ENCODE peak calls at places on chromosomes 4 and X, in nine cellular contexts. T, S, K, X, A, H, R, Y and I are unnamed samples.

GRCh38 chr4:139176299-139177048 is 544 bp downstream of the ELF2 start:
- DNase-seq in S (peak; percentile 78), A (peak; percentile 89), K (peak; percentile 81), X (peak; percentile 64), Y (peak; percentile 74), H (peak; percentile 81), T (peak; percentile 54), R (peak; percentile 78), I (peak; percentile 86)

GRCh38 chr4:8320386-8320750 is 50.8 kb downstream of the HTRA3 start:
- DNase-seq in Y (no peak), A (no peak), T (no peak), H (no peak), R (no peak), K (peak; percentile 17), S (no peak), X (no peak), I (no peak)

GRCh38 chr4:42371306-42372063 is 25.8 kb upstream of the SHISA3 start:
- DNase-seq in A (no peak), H (no peak), R (no peak), Y (peak; percentile 50), T (no peak), S (peak; percentile 18), K (peak; percentile 61), X (peak; percentile 30), I (no peak)

GRCh38 chrX:105823092-105823454 is 734 bp downstream of the NRK start:
- DNase-seq in X (no peak), Y (no peak), H (no peak), S (no peak), A (no peak), K (peak; percentile 8), T (no peak), R (no peak), I (no peak)

GRCh38 chrX:139930923-139931645 is 1.8 kb downstream of the ATP11C start:
- DNase-seq in Y (peak; percentile 10), T (no peak), X (peak; percentile 14), A (peak; percentile 42), R (peak; percentile 43), S (peak; percentile 32), K (peak; percentile 25), H (no peak), I (peak; percentile 19)

GRCh38 chrX:47637546-47638195 is 7.9 kb upstream of the CFP start:
- DNase-seq in A (peak; percentile 39), T (no peak), X (no peak), Y (peak; percentile 41), K (no peak), S (no peak), H (no peak), R (no peak), I (no peak)

GRCh38 chr4:169132561-169133305 is 122.7 kb upstream of the CBR4 start:
- DNase-seq in T (no peak), K (no peak), Y (no peak), H (no peak), S (peak; percentile 41), X (no peak), A (no peak), R (no peak), I (no peak)

GRCh38 chrX:15299945-15300851 is 15.2 kb downstream of the ASB11 start:
- DNase-seq in T (no peak), R (no peak), X (peak; percentile 22), K (peak; percentile 62), S (peak; percentile 18), A (no peak), Y (peak; percentile 2), H (no peak), I (no peak)

GRCh38 chr4:48290146-48290772 is 20.6 kb upstream of the TEC start:
- DNase-seq in S (peak; percentile 30), A (no peak), H (no peak), X (no peak), R (no peak), K (peak; percentile 44), T (no peak), Y (no peak), I (peak; percentile 53)

GRCh38 chr4:99885063-99885664 is 9.1 kb downstream of the LAMTOR3 start:
- DNase-seq in X (peak; percentile 24), T (peak; percentile 12), Y (peak; percentile 34), S (peak; percentile 53), K (peak; percentile 39), R (no peak), H (no peak), A (no peak), I (no peak)

GRCh38 chrX:118216488-118216887 is 99.9 kb upstream of the KLHL13 start:
- DNase-seq in Y (no peak), K (no peak), H (no peak), X (peak; percentile 57), A (peak; percentile 41), R (no peak), T (no peak), S (no peak), I (no peak)

GRCh38 chr4:134708026-134708425 is 506.4 kb upstream of the PABPC4L start:
- DNase-seq in H (no peak), K (no peak), R (no peak), Y (no peak), S (no peak), T (no peak), A (no peak), X (no peak), I (no peak)

GRCh38 chrX:119826399-119826959 is 26.3 kb downstream of the UPF3B start:
- DNase-seq in R (no peak), Y (peak; percentile 36), A (no peak), S (peak; percentile 45), K (peak; percentile 52), T (no peak), H (no peak), X (no peak), I (no peak)

GRCh38 chr4:74875451-74875850 is 57.5 kb upstream of the PARM1 start:
- DNase-seq in A (no peak), S (no peak), X (no peak), T (no peak), K (no peak), Y (no peak), R (no peak), H (no peak), I (no peak)